ENCODE peak calls at places on chromosome 14, in six cellular contexts. B is activated CD4-positive, alpha-beta T cell treated with anti-CD3 and anti-CD28 coated beads, Interleukin-2, amount 50 U/mL, for 1 hour; E is NCI-H774; O is astrocyte of the spinal cord; G is substantia nigra; Q is activated T-cell treated with anti-CD3 and anti-CD28 coated beads for 1 hour. F is an unnamed sample.

GRCh38 chr14:70067810-70068209 is 120.9 kb downstream of the SLC8A3 start:
- DNase-seq in B (no peak), E (no peak), O (no peak), G (no peak), Q (no peak), F (no peak)

GRCh38 chr14:75979071-75979571 is 2.7 kb downstream of the TGFB3 start:
- DNase-seq in B (peak), E (no peak), O (peak), G (no peak), Q (no peak), F (peak)

GRCh38 chr14:50501642-50502041 is 30.7 kb downstream of the MAP4K5 start:
- DNase-seq in B (no peak), E (no peak), O (peak), G (no peak), Q (no peak), F (no peak)

GRCh38 chr14:74571901-74572828 is 39.9 kb downstream of the LTBP2 start:
- DNase-seq in B (no peak), E (no peak), O (peak), G (peak), Q (no peak), F (no peak)

GRCh38 chr14:105503296-105503640 is 12.2 kb downstream of the TEDC1 start:
- DNase-seq in B (no peak), E (no peak), O (no peak), G (no peak), Q (no peak), F (no peak)

GRCh38 chr14:54135804-54136280 is 179.2 kb upstream of the BMP4 start:
- DNase-seq in B (no peak), E (no peak), O (no peak), G (no peak), Q (no peak), F (no peak)

GRCh38 chr14:54672688-54673087 is 105.8 kb downstream of the SAMD4A start:
- DNase-seq in B (no peak), E (no peak), O (no peak), G (no peak), Q (no peak), F (no peak)

GRCh38 chr14:93295541-93296220 is 37.2 kb downstream of the BTBD7 start:
- DNase-seq in B (no peak), E (no peak), O (no peak), G (no peak), Q (no peak), F (no peak)

GRCh38 chr14:105494606-105494929 is 3.5 kb downstream of the TEDC1 start:
- DNase-seq in B (no peak), E (no peak), O (no peak), G (no peak), Q (no peak), F (no peak)

GRCh38 chr14:65334765-65335411 is 77.6 kb upstream of the FUT8 start:
- DNase-seq in B (no peak), E (no peak), O (no peak), G (no peak), Q (no peak), F (no peak)

GRCh38 chr14:100770046-100770445 is 43.4 kb downstream of the DLK1 start:
- DNase-seq in B (no peak), E (no peak), O (no peak), G (no peak), Q (no peak), F (no peak)

F was measured in nucleus accumbens.